ENCODE peak calls at places on chromosomes 1 and 21, in eight cellular contexts. N is mucosa of descending colon, F is fibroblast of lung, H is body of pancreas, K is left ventricle myocardium inferior, P is HFF-Myc, D is right atrium auricular region, T is adipocyte. R is an unnamed sample.

GRCh38 chr1:32877211-32878110 is 6.7 kb upstream of the FNDC5 start:
- DNase-seq in N (no peak), F (no peak), H (no peak), K (peak), P (no peak), D (peak), T (no peak), R (no peak)

GRCh38 chr1:151459331-151460046 is at the start of gene POGZ:
- DNase-seq in N (peak), F (peak), H (peak), K (peak), P (peak), D (peak), T (peak), R (peak)

GRCh38 chr1:153827168-153827964 is 52.2 kb downstream of the SLC27A3 start:
- DNase-seq in N (no peak), F (no peak), H (no peak), K (no peak), P (no peak), D (no peak), T (no peak), R (no peak)

GRCh38 chr1:238568707-238569106 is 678.0 kb upstream of the ZP4 start:
- DNase-seq in N (no peak), F (no peak), H (no peak), K (no peak), P (no peak), D (no peak), T (no peak), R (no peak)

GRCh38 chr1:167791281-167792209 is 69.8 kb downstream of the MPZL1 start:
- DNase-seq in N (peak), F (peak), H (peak), K (no peak), P (no peak), D (peak), T (peak), R (peak)

GRCh38 chr1:39898648-39899603 is 2.8 kb downstream of the MYCL start:
- DNase-seq in N (peak), F (peak), H (peak), K (no peak), P (peak), D (no peak), T (peak), R (no peak)

GRCh38 chr21:42630626-42631025 is 22.8 kb upstream of the PDE9A start:
- DNase-seq in N (no peak), F (no peak), H (peak), K (no peak), P (no peak), D (no peak), T (no peak), R (no peak)

GRCh38 chr21:32861871-32862270 is 90.3 kb upstream of the PAXBP1 start:
- DNase-seq in N (no peak), F (peak), H (no peak), K (no peak), P (no peak), D (no peak), T (peak), R (peak)

GRCh38 chr1:62070384-62071011 is 124.2 kb upstream of the L1TD1 start:
- DNase-seq in N (no peak), F (peak), H (no peak), K (no peak), P (no peak), D (no peak), T (peak), R (no peak)

GRCh38 chr21:38249879-38250278 is 6.9 kb upstream of the KCNJ15 start:
- DNase-seq in N (no peak), F (no peak), H (no peak), K (no peak), P (no peak), D (no peak), T (no peak), R (no peak)

GRCh38 chr1:244858357-244858756 is 6.0 kb downstream of the HNRNPU start:
- DNase-seq in N (no peak), F (no peak), H (no peak), K (no peak), P (no peak), D (no peak), T (no peak), R (no peak)

GRCh38 chr1:244862354-244862698 is 2.0 kb downstream of the HNRNPU start:
- DNase-seq in N (no peak), F (no peak), H (no peak), K (no peak), P (no peak), D (no peak), T (peak), R (no peak)

GRCh38 chr1:244861683-244862082 is 2.7 kb downstream of the HNRNPU start:
- DNase-seq in N (no peak), F (peak), H (no peak), K (no peak), P (no peak), D (no peak), T (peak), R (no peak)

GRCh38 chr1:244860914-244861610 is 3.3 kb downstream of the HNRNPU start:
- DNase-seq in N (no peak), F (no peak), H (no peak), K (no peak), P (no peak), D (no peak), T (no peak), R (no peak)

GRCh38 chr1:244860078-244860477 is 4.3 kb downstream of the HNRNPU start:
- DNase-seq in N (no peak), F (no peak), H (no peak), K (no peak), P (no peak), D (no peak), T (no peak), R (no peak)
- H3K4me3 ChIP-seq in N (no peak), F (peak), H (no peak), K (peak), P (peak), D (peak), T (peak), R (no peak)

GRCh38 chr1:44417351-44418021 is 12.4 kb downstream of the RNF220 start:
- DNase-seq in N (no peak), F (no peak), H (peak), K (peak), P (no peak), D (no peak), T (no peak), R (no peak)
- H3K4me3 ChIP-seq in N (no peak), F (no peak), H (no peak), K (peak), P (no peak), D (peak), T (peak), R (peak)

DNA sequence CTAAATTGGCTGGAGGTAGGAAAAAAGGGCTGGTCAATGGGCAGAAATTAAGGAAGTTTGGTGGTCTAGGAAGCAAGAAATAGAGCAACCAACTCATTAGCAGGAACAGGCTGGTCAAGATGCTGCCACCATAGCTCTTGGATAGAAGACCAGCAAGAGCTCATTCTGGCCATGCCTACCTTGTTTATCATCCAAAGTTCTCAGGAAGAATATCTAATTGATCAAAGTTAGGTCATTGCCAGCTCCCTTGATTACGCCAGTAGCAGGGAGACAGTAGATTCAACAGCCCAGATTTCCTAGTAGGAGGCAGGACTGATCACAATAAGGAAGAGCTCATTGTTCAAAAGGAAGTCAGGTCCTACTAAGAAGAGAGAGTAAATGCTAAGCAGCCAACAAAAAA is 370.2 kb downstream of the GPATCH2 start:
- DNase-seq in N (no peak), F (no peak), H (no peak), K (no peak), P (no peak), D (no peak), T (no peak), R (no peak)
- H3K4me3 ChIP-seq in N (no peak), F (no peak), H (no peak), K (no peak), P (no peak), D (no peak), T (no peak), R (no peak)

DNA sequence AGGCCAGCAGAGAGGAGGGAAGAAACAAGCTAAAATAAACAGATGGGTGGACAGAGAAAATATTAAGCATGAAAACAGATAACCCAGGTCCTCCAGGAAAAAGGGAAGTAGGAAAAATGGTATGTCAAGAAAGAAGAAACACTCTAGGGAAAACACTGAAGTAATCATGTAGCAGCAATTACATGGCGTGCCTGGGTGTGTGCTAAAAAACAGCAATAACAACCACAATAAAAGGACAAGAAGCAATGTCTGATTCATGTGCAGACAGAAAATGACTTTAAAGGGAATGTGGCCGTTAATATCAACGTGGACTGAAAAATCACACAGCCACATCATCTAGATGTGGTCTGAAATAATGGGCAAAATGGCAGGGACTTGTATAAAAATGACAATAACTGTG is 369.7 kb downstream of the PTBP2 start:
- DNase-seq in N (peak), F (no peak), H (no peak), K (no peak), P (no peak), D (no peak), T (no peak), R (no peak)
- H3K4me3 ChIP-seq in N (no peak), F (no peak), H (no peak), K (no peak), P (no peak), D (no peak), T (no peak), R (no peak)

GRCh38 chr1:223030871-223031270 is 112.2 kb downstream of the TLR5 start:
- DNase-seq in N (no peak), F (no peak), H (no peak), K (no peak), P (no peak), D (no peak), T (no peak), R (no peak)
- H3K4me3 ChIP-seq in N (no peak), F (no peak), H (no peak), K (no peak), P (no peak), D (no peak), T (no peak), R (no peak)

DNA sequence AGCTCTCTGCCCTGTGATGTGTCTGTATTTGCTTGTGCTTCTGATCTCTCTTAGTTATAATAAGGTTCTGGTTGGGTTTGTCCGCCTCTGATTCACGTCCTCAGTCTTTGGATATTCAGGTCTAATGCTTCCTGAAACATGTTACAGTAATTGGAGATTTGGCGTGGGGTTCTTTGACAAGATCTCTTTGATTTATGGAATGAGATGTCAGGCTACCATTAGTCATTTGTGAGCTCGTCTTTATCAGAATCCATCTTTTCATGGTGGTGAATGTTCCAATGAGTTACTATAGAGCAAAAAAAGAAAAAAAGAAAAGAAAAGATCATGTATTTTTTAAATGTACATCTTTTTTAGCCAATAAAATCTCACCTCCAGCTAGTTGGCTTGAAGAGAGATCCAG is 62.6 kb downstream of the BACE2 start:
- DNase-seq in N (no peak), F (no peak), H (no peak), K (no peak), P (no peak), D (no peak), T (no peak), R (no peak)
- H3K4me3 ChIP-seq in N (no peak), F (no peak), H (no peak), K (no peak), P (no peak), D (no peak), T (no peak), R (no peak)

GRCh38 chr1:6962956-6963915 is 178.0 kb downstream of the CAMTA1 start:
- DNase-seq in N (peak), F (peak), H (peak), K (peak), P (no peak), D (peak), T (no peak), R (no peak)
- H3K4me3 ChIP-seq in N (no peak), F (no peak), H (no peak), K (peak), P (no peak), D (peak), T (no peak), R (no peak)

GRCh38 chr1:154870117-154870571 is at the start of gene KCNN3:
- DNase-seq in N (peak), F (peak), H (peak), K (peak), P (peak), D (peak), T (peak), R (peak)
- H3K4me3 ChIP-seq in N (no peak), F (no peak), H (no peak), K (peak), P (no peak), D (peak), T (peak), R (peak)

GRCh38 chr1:9126511-9126910 is 2.4 kb downstream of the GPR157 start:
- DNase-seq in N (no peak), F (no peak), H (no peak), K (no peak), P (no peak), D (no peak), T (no peak), R (no peak)
- H3K4me3 ChIP-seq in N (no peak), F (no peak), H (no peak), K (peak), P (no peak), D (no peak), T (no peak), R (no peak)